ENCODE peak calls at places on chromosomes 2 and 18, in eight cellular contexts. J, M, D, K, A, Y, E and V are unnamed samples.

GRCh38 chr2:173126819-173127218 is 51.2 kb downstream of the MAP3K20 start:
- DNase-seq in K (no peak), M (no peak), Y (no peak), E (no peak), J (no peak), A (no peak), D (no peak), V (no peak)

GRCh38 chr2:241546771-241547498 is 11.6 kb upstream of the BOK start:
- DNase-seq in J (no peak), K (no peak), M (peak), E (no peak), D (peak), A (peak), Y (no peak), V (peak)

GRCh38 chr2:102294802-102295489 is 16.4 kb upstream of the IL1RL1 start:
- DNase-seq in A (peak), Y (no peak), K (no peak), J (no peak), M (no peak), E (no peak), D (no peak), V (no peak)

GRCh38 chr18:1559563-1559962 is 654.9 kb downstream of the ADCYAP1 start:
- DNase-seq in A (no peak), M (no peak), Y (no peak), J (no peak), K (no peak), D (no peak), E (no peak), V (no peak)

GRCh38 chr18:9354256-9354655 is 19.7 kb downstream of the TWSG1 start:
- DNase-seq in M (no peak), E (no peak), K (no peak), D (no peak), J (no peak), Y (no peak), A (peak), V (no peak)

GRCh38 chr2:113877651-113878594 is 12.0 kb upstream of the ACTR3 start:
- DNase-seq in M (no peak), K (peak), J (no peak), A (peak), Y (no peak), E (no peak), D (no peak), V (peak)

GRCh38 chr2:137607722-137608121 is 356.6 kb upstream of the HNMT start:
- DNase-seq in E (no peak), K (no peak), D (no peak), A (no peak), Y (no peak), M (no peak), J (no peak), V (no peak)

GRCh38 chr2:17786727-17787126 is 29.5 kb upstream of the MSGN1 start:
- DNase-seq in A (no peak), K (no peak), J (no peak), D (no peak), E (no peak), Y (no peak), M (no peak), V (no peak)

GRCh38 chr2:217797170-217797569 is 205.6 kb downstream of the TNS1 start:
- DNase-seq in E (peak), D (no peak), K (peak), Y (no peak), M (no peak), J (no peak), A (no peak), V (no peak)